ENCODE peak calls at places on chromosomes 3 and 15, in five cellular contexts. R, G, Y, J and X are unnamed samples.

GRCh38 chr3:151086484-151087456 is 1.3 kb downstream of the MED12L start:
- DNase-seq in R (peak; percentile 85), G (peak; percentile 84), Y (peak; percentile 86), J (peak; percentile 92), X (peak; percentile 83)

GRCh38 chr3:70506775-70507174 is 194.3 kb upstream of the MDFIC2 start:
- DNase-seq in R (no peak), G (no peak), Y (no peak), J (no peak), X (no peak)

GRCh38 chr3:133887075-133887950 is 8.4 kb downstream of the RAB6B start:
- DNase-seq in R (no peak), G (no peak), Y (no peak), J (no peak), X (no peak)

GRCh38 chr15:101329867-101330380 is 34.9 kb upstream of the SNRPA1 start:
- DNase-seq in R (no peak), G (no peak), Y (no peak), J (no peak), X (no peak)

GRCh38 chr3:168025076-168025475 is 70.6 kb downstream of the GOLIM4 start:
- DNase-seq in R (no peak), G (peak; percentile 61), Y (peak; percentile 52), J (no peak), X (no peak)

GRCh38 chr3:38567498-38567897 is 71.4 kb downstream of the EXOG start:
- DNase-seq in R (peak; percentile 17), G (no peak), Y (no peak), J (no peak), X (no peak)

GRCh38 chr3:13705051-13705450 is 156.1 kb downstream of the FBLN2 start:
- DNase-seq in R (no peak), G (no peak), Y (no peak), J (no peak), X (no peak)

GRCh38 chr3:3088066-3088465 is 22.1 kb downstream of the IL5RA start:
- DNase-seq in R (no peak), G (no peak), Y (no peak), J (no peak), X (no peak)

GRCh38 chr3:169627789-169628188 is 35.7 kb downstream of the MECOM start:
- DNase-seq in R (no peak), G (no peak), Y (no peak), J (no peak), X (no peak)

GRCh38 chr3:186060222-186060621 is 48.7 kb downstream of the ETV5 start:
- DNase-seq in R (no peak), G (no peak), Y (no peak), J (no peak), X (no peak)

GRCh38 chr3:164748626-164749025 is 329.7 kb downstream of the SI start:
- DNase-seq in R (no peak), G (no peak), Y (no peak), J (no peak), X (peak; percentile 3)

GRCh38 chr3:143150076-143150475 is 30.5 kb downstream of the CHST2 start:
- DNase-seq in R (no peak), G (no peak), Y (no peak), J (no peak), X (no peak)

GRCh38 chr3:69200384-69201068 is 78.1 kb upstream of the LMOD3 start:
- DNase-seq in R (no peak), G (peak; percentile 53), Y (peak; percentile 19), J (no peak), X (peak; percentile 83)

GRCh38 chr3:185460719-185461350 is 38.0 kb downstream of the TMEM41A start:
- DNase-seq in R (no peak), G (peak; percentile 35), Y (peak; percentile 34), J (peak; percentile 7), X (peak; percentile 75)

GRCh38 chr3:46585799-46586693 is 19.9 kb upstream of the LRRC2 start:
- DNase-seq in R (peak; percentile 61), G (no peak), Y (no peak), J (no peak), X (no peak)

GRCh38 chr3:138220788-138221187 is 33.7 kb downstream of the ARMC8 start:
- DNase-seq in R (no peak), G (no peak), Y (no peak), J (no peak), X (peak; percentile 34)

GRCh38 chr3:69207036-69207435 is 84.6 kb upstream of the LMOD3 start:
- DNase-seq in R (no peak), G (no peak), Y (no peak), J (no peak), X (no peak)

GRCh38 chr15:69304176-69304533 is 5.4 kb downstream of the PAQR5 start:
- DNase-seq in R (no peak), G (peak; percentile 88), Y (peak; percentile 92), J (no peak), X (peak; percentile 83)

GRCh38 chr15:67049351-67050044 is 15.9 kb upstream of the SMAD3 start:
- DNase-seq in R (no peak), G (no peak), Y (peak; percentile 92), J (no peak), X (peak; percentile 85)

GRCh38 chr3:177357352-177358084 is 160.2 kb upstream of the TBL1XR1 start:
- DNase-seq in R (no peak), G (peak; percentile 79), Y (peak; percentile 89), J (peak; percentile 76), X (peak; percentile 73)

GRCh38 chr15:76664895-76665294 is 240.2 kb downstream of the SCAPER start:
- DNase-seq in R (no peak), G (no peak), Y (no peak), J (no peak), X (no peak)

GRCh38 chr15:52503788-52504496 is 24.7 kb downstream of the MYO5A start:
- DNase-seq in R (no peak), G (no peak), Y (peak; percentile 86), J (peak; percentile 92), X (peak; percentile 21)

GRCh38 chr15:56207711-56208110 is 36.0 kb downstream of the RFX7 start:
- DNase-seq in R (no peak), G (no peak), Y (no peak), J (no peak), X (no peak)

GRCh38 chr15:89003865-89004725 is 84.2 kb upstream of the ABHD2 start:
- DNase-seq in R (peak; percentile 82), G (peak; percentile 72), Y (peak; percentile 73), J (peak; percentile 11), X (no peak)

GRCh38 chr3:112649478-112649735 is 8.5 kb upstream of the CCDC80 start:
- DNase-seq in R (no peak), G (no peak), Y (peak; percentile 83), J (no peak), X (peak; percentile 7)

GRCh38 chr15:29670266-29670665 is 152.0 kb downstream of the TJP1 start:
- DNase-seq in R (no peak), G (no peak), Y (no peak), J (no peak), X (peak; percentile 48)

GRCh38 chr3:122000936-122001605 is 21.0 kb downstream of the ILDR1 start:
- DNase-seq in R (peak; percentile 78), G (no peak), Y (no peak), J (no peak), X (no peak)

GRCh38 chr3:175456496-175456895 is 597.4 kb downstream of the NAALADL2 start:
- DNase-seq in R (no peak), G (peak; percentile 31), Y (peak; percentile 50), J (no peak), X (peak; percentile 73)

GRCh38 chr3:42820746-42821051 is 11.5 kb downstream of the ACKR2 start:
- DNase-seq in R (no peak), G (no peak), Y (no peak), J (no peak), X (no peak)

GRCh38 chr3:158355623-158356588 is 215.1 kb upstream of the MLF1 start:
- DNase-seq in R (no peak), G (no peak), Y (no peak), J (peak; percentile 81), X (no peak)
- H3K27ac ChIP-seq in R (no peak overlapping the region), G (no peak overlapping the region), Y (no peak overlapping the region), J (peak overlapping the region; percentile 84), X (no peak overlapping the region)

DNA sequence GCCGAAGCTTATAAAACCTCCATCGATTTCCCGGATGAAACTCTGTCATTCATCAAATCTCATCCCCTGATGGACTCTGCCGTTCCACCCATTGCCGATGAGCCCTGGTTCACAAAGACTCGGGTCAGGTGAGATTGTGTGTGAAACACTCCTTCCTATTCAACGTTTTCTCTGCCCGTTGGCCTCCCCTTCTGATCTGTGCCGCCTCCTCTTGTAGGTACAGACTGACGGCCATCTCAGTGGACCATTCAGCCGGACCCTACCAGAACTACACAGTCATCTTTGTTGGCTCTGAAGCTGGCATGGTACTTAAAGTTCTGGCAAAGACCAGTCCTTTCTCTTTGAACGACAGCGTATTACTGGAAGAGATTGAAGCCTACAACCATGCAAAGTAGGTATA is 47.4 kb downstream of the SEMA6D start:
- DNase-seq in R (no peak), G (no peak), Y (no peak), J (no peak), X (no peak)
- H3K4me2 ChIP-seq in R (no peak overlapping the region), G (no peak overlapping the region), Y (no peak overlapping the region), J (no peak overlapping the region), X (no peak overlapping the region)

GRCh38 chr3:73525591-73525990 is 99.2 kb downstream of the PDZRN3 start:
- DNase-seq in R (no peak), G (no peak), Y (no peak), J (no peak), X (no peak)

GRCh38 chr3:73529280-73530029 is 95.3 kb downstream of the PDZRN3 start:
- DNase-seq in R (no peak), G (no peak), Y (no peak), J (no peak), X (no peak)

GRCh38 chr3:73520931-73521461 is 103.7 kb downstream of the PDZRN3 start:
- DNase-seq in R (no peak), G (peak; percentile 66), Y (peak; percentile 16), J (no peak), X (no peak)

GRCh38 chr3:73521936-73522335 is 102.8 kb downstream of the PDZRN3 start:
- DNase-seq in R (no peak), G (no peak), Y (no peak), J (no peak), X (no peak)

GRCh38 chr3:73523661-73524060 is 101.1 kb downstream of the PDZRN3 start:
- DNase-seq in R (no peak), G (no peak), Y (no peak), J (no peak), X (no peak)
- H3K9me3 ChIP-seq in R (no peaks in the 10 kb centered on the region), G (no peaks in the 10 kb centered on the region), Y (no peaks in the 10 kb centered on the region), J (no peaks in the 10 kb centered on the region), X (no peaks in the 10 kb centered on the region)

GRCh38 chr3:129017531-129017899 is 16.4 kb downstream of the EFCC1 start:
- DNase-seq in R (no peak), G (no peak), Y (no peak), J (no peak), X (no peak)

GRCh38 chr3:129018271-129018670 is 17.2 kb downstream of the EFCC1 start:
- DNase-seq in R (no peak), G (no peak), Y (no peak), J (no peak), X (no peak)

GRCh38 chr3:129016366-129016724 is 15.2 kb downstream of the EFCC1 start:
- DNase-seq in R (no peak), G (no peak), Y (no peak), J (peak; percentile 90), X (peak; percentile 30)

GRCh38 chr3:129015388-129016105 is 14.4 kb downstream of the EFCC1 start:
- DNase-seq in R (no peak), G (no peak), Y (no peak), J (peak; percentile 36), X (no peak)

GRCh38 chr3:129016725-129017530 is 15.8 kb downstream of the EFCC1 start:
- DNase-seq in R (no peak), G (peak; percentile 22), Y (peak; percentile 37), J (peak; percentile 51), X (no peak)
- H3K27ac ChIP-seq in R (no peak overlapping the region), G (no peak overlapping the region), Y (no peak overlapping the region), J (peak overlapping the region; percentile 53), X (no peak overlapping the region)